ENCODE peak calls at places on chromosomes 2 and 18, in ten cellular contexts. One of them, this sample, is unnamed.
A peak's percentile ranks its signal among the peaks of the same experiment; 100 is the strongest.

GRCh38 chr2:140863713-140864112 is 1267.1 kb downstream of the LRP1B start:
- DNase-seq in activated T-helper 2 cell treated with anti-CD3 and anti-CD28 coated beads, Interferon-gamma antibody, Interleukin-2, Interleukin-4, amounts not matched to agents 10 μg/mL and 5 μg/mL and 100 μg/mL, durations not matched to agents 14 hours and 24 hours and 36 hours: no peak
- DNase-seq in stimulated activated CD8-positive, alpha-beta memory T cell treated with anti-CD3 and anti-CD28 coated beads, Interleukin-2, amount 100 ng/mL, for 48 hours: no peak
- DNase-seq in NCI-H2081: peak; percentile 64
- DNase-seq in stimulated activated CD4-positive, alpha-beta T cell treated with anti-CD3 and anti-CD28 coated beads, Interleukin-1b, Interleukin-23, amount 100 ng/mL, for 48 hours: no peak
- DNase-seq in MCF 10A: peak; percentile 69
- DNase-seq in sigmoid colon: no peak
- DNase-seq in stimulated activated naive B cell treated with anti-CD40 and anti-IgM and Interleukin-4, amounts not matched to agents 10 μg/mL and 1 μg/mL and 100 μg/mL, for 72 hours: no peak
- DNase-seq in tibial artery: no peak
- DNase-seq in Daoy: no peak
- DNase-seq in this sample: no peak

GRCh38 chr2:9710311-9710710 is 79.5 kb upstream of the YWHAQ start:
- DNase-seq in stimulated activated CD4-positive, alpha-beta T cell treated with anti-CD3 and anti-CD28 coated beads, Interleukin-1b, Interleukin-23, amount 100 ng/mL, for 48 hours: peak; percentile 65
- DNase-seq in activated T-helper 2 cell treated with anti-CD3 and anti-CD28 coated beads, Interferon-gamma antibody, Interleukin-2, Interleukin-4, amounts not matched to agents 10 μg/mL and 5 μg/mL and 100 μg/mL, durations not matched to agents 14 hours and 24 hours and 36 hours: no peak
- DNase-seq in sigmoid colon: no peak
- DNase-seq in Daoy: peak; percentile 20
- DNase-seq in stimulated activated CD8-positive, alpha-beta memory T cell treated with anti-CD3 and anti-CD28 coated beads, Interleukin-2, amount 100 ng/mL, for 48 hours: no peak
- DNase-seq in NCI-H2081: no peak
- DNase-seq in MCF 10A: peak; percentile 47
- DNase-seq in tibial artery: peak; percentile 51
- DNase-seq in stimulated activated naive B cell treated with anti-CD40 and anti-IgM and Interleukin-4, amounts not matched to agents 10 μg/mL and 1 μg/mL and 100 μg/mL, for 72 hours: no peak
- DNase-seq in this sample: no peak

GRCh38 chr2:137525644-137526190 is 438.6 kb upstream of the HNMT start:
- DNase-seq in sigmoid colon: no peak
- DNase-seq in Daoy: no peak
- DNase-seq in stimulated activated CD4-positive, alpha-beta T cell treated with anti-CD3 and anti-CD28 coated beads, Interleukin-1b, Interleukin-23, amount 100 ng/mL, for 48 hours: no peak
- DNase-seq in tibial artery: no peak
- DNase-seq in stimulated activated naive B cell treated with anti-CD40 and anti-IgM and Interleukin-4, amounts not matched to agents 10 μg/mL and 1 μg/mL and 100 μg/mL, for 72 hours: no peak
- DNase-seq in activated T-helper 2 cell treated with anti-CD3 and anti-CD28 coated beads, Interferon-gamma antibody, Interleukin-2, Interleukin-4, amounts not matched to agents 10 μg/mL and 5 μg/mL and 100 μg/mL, durations not matched to agents 14 hours and 24 hours and 36 hours: no peak
- DNase-seq in MCF 10A: no peak
- DNase-seq in NCI-H2081: no peak
- DNase-seq in stimulated activated CD8-positive, alpha-beta memory T cell treated with anti-CD3 and anti-CD28 coated beads, Interleukin-2, amount 100 ng/mL, for 48 hours: no peak
- DNase-seq in this sample: no peak

GRCh38 chr2:29016500-29016899 is 35.4 kb downstream of the TOGARAM2 start:
- DNase-seq in sigmoid colon: no peak
- DNase-seq in stimulated activated CD8-positive, alpha-beta memory T cell treated with anti-CD3 and anti-CD28 coated beads, Interleukin-2, amount 100 ng/mL, for 48 hours: no peak
- DNase-seq in tibial artery: no peak
- DNase-seq in NCI-H2081: no peak
- DNase-seq in stimulated activated naive B cell treated with anti-CD40 and anti-IgM and Interleukin-4, amounts not matched to agents 10 μg/mL and 1 μg/mL and 100 μg/mL, for 72 hours: no peak
- DNase-seq in stimulated activated CD4-positive, alpha-beta T cell treated with anti-CD3 and anti-CD28 coated beads, Interleukin-1b, Interleukin-23, amount 100 ng/mL, for 48 hours: no peak
- DNase-seq in activated T-helper 2 cell treated with anti-CD3 and anti-CD28 coated beads, Interferon-gamma antibody, Interleukin-2, Interleukin-4, amounts not matched to agents 10 μg/mL and 5 μg/mL and 100 μg/mL, durations not matched to agents 14 hours and 24 hours and 36 hours: no peak
- DNase-seq in MCF 10A: no peak
- DNase-seq in Daoy: no peak
- DNase-seq in this sample: no peak

GRCh38 chr2:120702061-120702460 is 33.6 kb upstream of the GLI2 start:
- DNase-seq in MCF 10A: peak; percentile 76
- DNase-seq in stimulated activated naive B cell treated with anti-CD40 and anti-IgM and Interleukin-4, amounts not matched to agents 10 μg/mL and 1 μg/mL and 100 μg/mL, for 72 hours: no peak
- DNase-seq in stimulated activated CD8-positive, alpha-beta memory T cell treated with anti-CD3 and anti-CD28 coated beads, Interleukin-2, amount 100 ng/mL, for 48 hours: no peak
- DNase-seq in sigmoid colon: peak; percentile 21
- DNase-seq in NCI-H2081: no peak
- DNase-seq in tibial artery: no peak
- DNase-seq in activated T-helper 2 cell treated with anti-CD3 and anti-CD28 coated beads, Interferon-gamma antibody, Interleukin-2, Interleukin-4, amounts not matched to agents 10 μg/mL and 5 μg/mL and 100 μg/mL, durations not matched to agents 14 hours and 24 hours and 36 hours: no peak
- DNase-seq in stimulated activated CD4-positive, alpha-beta T cell treated with anti-CD3 and anti-CD28 coated beads, Interleukin-1b, Interleukin-23, amount 100 ng/mL, for 48 hours: no peak
- DNase-seq in Daoy: no peak
- DNase-seq in this sample: no peak

GRCh38 chr2:359047-359446 is 71.2 kb upstream of the ALKAL2 start:
- DNase-seq in stimulated activated CD8-positive, alpha-beta memory T cell treated with anti-CD3 and anti-CD28 coated beads, Interleukin-2, amount 100 ng/mL, for 48 hours: no peak
- DNase-seq in MCF 10A: no peak
- DNase-seq in stimulated activated naive B cell treated with anti-CD40 and anti-IgM and Interleukin-4, amounts not matched to agents 10 μg/mL and 1 μg/mL and 100 μg/mL, for 72 hours: no peak
- DNase-seq in stimulated activated CD4-positive, alpha-beta T cell treated with anti-CD3 and anti-CD28 coated beads, Interleukin-1b, Interleukin-23, amount 100 ng/mL, for 48 hours: no peak
- DNase-seq in tibial artery: no peak
- DNase-seq in sigmoid colon: no peak
- DNase-seq in activated T-helper 2 cell treated with anti-CD3 and anti-CD28 coated beads, Interferon-gamma antibody, Interleukin-2, Interleukin-4, amounts not matched to agents 10 μg/mL and 5 μg/mL and 100 μg/mL, durations not matched to agents 14 hours and 24 hours and 36 hours: no peak
- DNase-seq in NCI-H2081: no peak
- DNase-seq in Daoy: no peak
- DNase-seq in this sample: no peak

GRCh38 chr2:16378031-16378430 is 287.6 kb downstream of the CYRIA start:
- DNase-seq in stimulated activated CD4-positive, alpha-beta T cell treated with anti-CD3 and anti-CD28 coated beads, Interleukin-1b, Interleukin-23, amount 100 ng/mL, for 48 hours: no peak
- DNase-seq in NCI-H2081: no peak
- DNase-seq in stimulated activated naive B cell treated with anti-CD40 and anti-IgM and Interleukin-4, amounts not matched to agents 10 μg/mL and 1 μg/mL and 100 μg/mL, for 72 hours: no peak
- DNase-seq in MCF 10A: no peak
- DNase-seq in Daoy: no peak
- DNase-seq in tibial artery: no peak
- DNase-seq in sigmoid colon: no peak
- DNase-seq in activated T-helper 2 cell treated with anti-CD3 and anti-CD28 coated beads, Interferon-gamma antibody, Interleukin-2, Interleukin-4, amounts not matched to agents 10 μg/mL and 5 μg/mL and 100 μg/mL, durations not matched to agents 14 hours and 24 hours and 36 hours: no peak
- DNase-seq in stimulated activated CD8-positive, alpha-beta memory T cell treated with anti-CD3 and anti-CD28 coated beads, Interleukin-2, amount 100 ng/mL, for 48 hours: no peak
- DNase-seq in this sample: no peak

GRCh38 chr2:101546376-101547058 is 71.6 kb upstream of the RFX8 start:
- DNase-seq in tibial artery: no peak
- DNase-seq in stimulated activated CD4-positive, alpha-beta T cell treated with anti-CD3 and anti-CD28 coated beads, Interleukin-1b, Interleukin-23, amount 100 ng/mL, for 48 hours: no peak
- DNase-seq in stimulated activated CD8-positive, alpha-beta memory T cell treated with anti-CD3 and anti-CD28 coated beads, Interleukin-2, amount 100 ng/mL, for 48 hours: no peak
- DNase-seq in stimulated activated naive B cell treated with anti-CD40 and anti-IgM and Interleukin-4, amounts not matched to agents 10 μg/mL and 1 μg/mL and 100 μg/mL, for 72 hours: no peak
- DNase-seq in sigmoid colon: no peak
- DNase-seq in Daoy: peak; percentile 7
- DNase-seq in MCF 10A: peak; percentile 75
- DNase-seq in activated T-helper 2 cell treated with anti-CD3 and anti-CD28 coated beads, Interferon-gamma antibody, Interleukin-2, Interleukin-4, amounts not matched to agents 10 μg/mL and 5 μg/mL and 100 μg/mL, durations not matched to agents 14 hours and 24 hours and 36 hours: no peak
- DNase-seq in NCI-H2081: no peak
- DNase-seq in this sample: no peak

GRCh38 chr2:181999255-181999654 is 13.6 kb downstream of the PPP1R1C start:
- DNase-seq in tibial artery: no peak
- DNase-seq in MCF 10A: no peak
- DNase-seq in sigmoid colon: no peak
- DNase-seq in stimulated activated naive B cell treated with anti-CD40 and anti-IgM and Interleukin-4, amounts not matched to agents 10 μg/mL and 1 μg/mL and 100 μg/mL, for 72 hours: no peak
- DNase-seq in Daoy: no peak
- DNase-seq in stimulated activated CD4-positive, alpha-beta T cell treated with anti-CD3 and anti-CD28 coated beads, Interleukin-1b, Interleukin-23, amount 100 ng/mL, for 48 hours: no peak
- DNase-seq in activated T-helper 2 cell treated with anti-CD3 and anti-CD28 coated beads, Interferon-gamma antibody, Interleukin-2, Interleukin-4, amounts not matched to agents 10 μg/mL and 5 μg/mL and 100 μg/mL, durations not matched to agents 14 hours and 24 hours and 36 hours: no peak
- DNase-seq in NCI-H2081: no peak
- DNase-seq in stimulated activated CD8-positive, alpha-beta memory T cell treated with anti-CD3 and anti-CD28 coated beads, Interleukin-2, amount 100 ng/mL, for 48 hours: no peak
- DNase-seq in this sample: no peak

GRCh38 chr2:88211005-88211808 is 41.1 kb downstream of the THNSL2 start:
- DNase-seq in activated T-helper 2 cell treated with anti-CD3 and anti-CD28 coated beads, Interferon-gamma antibody, Interleukin-2, Interleukin-4, amounts not matched to agents 10 μg/mL and 5 μg/mL and 100 μg/mL, durations not matched to agents 14 hours and 24 hours and 36 hours: no peak
- DNase-seq in MCF 10A: no peak
- DNase-seq in stimulated activated CD4-positive, alpha-beta T cell treated with anti-CD3 and anti-CD28 coated beads, Interleukin-1b, Interleukin-23, amount 100 ng/mL, for 48 hours: no peak
- DNase-seq in Daoy: no peak
- DNase-seq in tibial artery: no peak
- DNase-seq in stimulated activated naive B cell treated with anti-CD40 and anti-IgM and Interleukin-4, amounts not matched to agents 10 μg/mL and 1 μg/mL and 100 μg/mL, for 72 hours: no peak
- DNase-seq in stimulated activated CD8-positive, alpha-beta memory T cell treated with anti-CD3 and anti-CD28 coated beads, Interleukin-2, amount 100 ng/mL, for 48 hours: no peak
- DNase-seq in sigmoid colon: no peak
- DNase-seq in NCI-H2081: no peak
- DNase-seq in this sample: no peak

GRCh38 chr2:11435036-11435435 is 30.9 kb downstream of the E2F6 start:
- DNase-seq in activated T-helper 2 cell treated with anti-CD3 and anti-CD28 coated beads, Interferon-gamma antibody, Interleukin-2, Interleukin-4, amounts not matched to agents 10 μg/mL and 5 μg/mL and 100 μg/mL, durations not matched to agents 14 hours and 24 hours and 36 hours: no peak
- DNase-seq in Daoy: no peak
- DNase-seq in sigmoid colon: no peak
- DNase-seq in stimulated activated CD4-positive, alpha-beta T cell treated with anti-CD3 and anti-CD28 coated beads, Interleukin-1b, Interleukin-23, amount 100 ng/mL, for 48 hours: no peak
- DNase-seq in stimulated activated CD8-positive, alpha-beta memory T cell treated with anti-CD3 and anti-CD28 coated beads, Interleukin-2, amount 100 ng/mL, for 48 hours: no peak
- DNase-seq in MCF 10A: no peak
- DNase-seq in tibial artery: no peak
- DNase-seq in NCI-H2081: no peak
- DNase-seq in stimulated activated naive B cell treated with anti-CD40 and anti-IgM and Interleukin-4, amounts not matched to agents 10 μg/mL and 1 μg/mL and 100 μg/mL, for 72 hours: no peak
- DNase-seq in this sample: no peak

GRCh38 chr2:17972991-17973390 is 94.5 kb downstream of the KCNS3 start:
- DNase-seq in tibial artery: no peak
- DNase-seq in stimulated activated CD4-positive, alpha-beta T cell treated with anti-CD3 and anti-CD28 coated beads, Interleukin-1b, Interleukin-23, amount 100 ng/mL, for 48 hours: no peak
- DNase-seq in stimulated activated naive B cell treated with anti-CD40 and anti-IgM and Interleukin-4, amounts not matched to agents 10 μg/mL and 1 μg/mL and 100 μg/mL, for 72 hours: no peak
- DNase-seq in sigmoid colon: no peak
- DNase-seq in activated T-helper 2 cell treated with anti-CD3 and anti-CD28 coated beads, Interferon-gamma antibody, Interleukin-2, Interleukin-4, amounts not matched to agents 10 μg/mL and 5 μg/mL and 100 μg/mL, durations not matched to agents 14 hours and 24 hours and 36 hours: no peak
- DNase-seq in NCI-H2081: no peak
- DNase-seq in Daoy: no peak
- DNase-seq in stimulated activated CD8-positive, alpha-beta memory T cell treated with anti-CD3 and anti-CD28 coated beads, Interleukin-2, amount 100 ng/mL, for 48 hours: no peak
- DNase-seq in MCF 10A: no peak
- DNase-seq in this sample: no peak

GRCh38 chr2:148244593-148245292 is 223.9 kb downstream of the MBD5 start:
- DNase-seq in stimulated activated naive B cell treated with anti-CD40 and anti-IgM and Interleukin-4, amounts not matched to agents 10 μg/mL and 1 μg/mL and 100 μg/mL, for 72 hours: no peak
- DNase-seq in activated T-helper 2 cell treated with anti-CD3 and anti-CD28 coated beads, Interferon-gamma antibody, Interleukin-2, Interleukin-4, amounts not matched to agents 10 μg/mL and 5 μg/mL and 100 μg/mL, durations not matched to agents 14 hours and 24 hours and 36 hours: no peak
- DNase-seq in MCF 10A: peak; percentile 23
- DNase-seq in NCI-H2081: no peak
- DNase-seq in sigmoid colon: no peak
- DNase-seq in stimulated activated CD8-positive, alpha-beta memory T cell treated with anti-CD3 and anti-CD28 coated beads, Interleukin-2, amount 100 ng/mL, for 48 hours: no peak
- DNase-seq in stimulated activated CD4-positive, alpha-beta T cell treated with anti-CD3 and anti-CD28 coated beads, Interleukin-1b, Interleukin-23, amount 100 ng/mL, for 48 hours: no peak
- DNase-seq in tibial artery: no peak
- DNase-seq in Daoy: no peak
- DNase-seq in this sample: no peak

GRCh38 chr18:75478996-75479870 is 51.7 kb upstream of the SMIM21 start:
- DNase-seq in stimulated activated naive B cell treated with anti-CD40 and anti-IgM and Interleukin-4, amounts not matched to agents 10 μg/mL and 1 μg/mL and 100 μg/mL, for 72 hours: no peak
- DNase-seq in NCI-H2081: peak; percentile 69
- DNase-seq in Daoy: no peak
- DNase-seq in activated T-helper 2 cell treated with anti-CD3 and anti-CD28 coated beads, Interferon-gamma antibody, Interleukin-2, Interleukin-4, amounts not matched to agents 10 μg/mL and 5 μg/mL and 100 μg/mL, durations not matched to agents 14 hours and 24 hours and 36 hours: no peak
- DNase-seq in MCF 10A: peak; percentile 69
- DNase-seq in stimulated activated CD4-positive, alpha-beta T cell treated with anti-CD3 and anti-CD28 coated beads, Interleukin-1b, Interleukin-23, amount 100 ng/mL, for 48 hours: no peak
- DNase-seq in tibial artery: no peak
- DNase-seq in stimulated activated CD8-positive, alpha-beta memory T cell treated with anti-CD3 and anti-CD28 coated beads, Interleukin-2, amount 100 ng/mL, for 48 hours: no peak
- DNase-seq in sigmoid colon: no peak
- DNase-seq in this sample: peak; percentile 9

GRCh38 chr2:238576674-238577073 is 149.9 kb downstream of the ASB1 start:
- DNase-seq in Daoy: no peak
- DNase-seq in activated T-helper 2 cell treated with anti-CD3 and anti-CD28 coated beads, Interferon-gamma antibody, Interleukin-2, Interleukin-4, amounts not matched to agents 10 μg/mL and 5 μg/mL and 100 μg/mL, durations not matched to agents 14 hours and 24 hours and 36 hours: no peak
- DNase-seq in NCI-H2081: no peak
- DNase-seq in MCF 10A: no peak
- DNase-seq in stimulated activated naive B cell treated with anti-CD40 and anti-IgM and Interleukin-4, amounts not matched to agents 10 μg/mL and 1 μg/mL and 100 μg/mL, for 72 hours: no peak
- DNase-seq in stimulated activated CD8-positive, alpha-beta memory T cell treated with anti-CD3 and anti-CD28 coated beads, Interleukin-2, amount 100 ng/mL, for 48 hours: no peak
- DNase-seq in stimulated activated CD4-positive, alpha-beta T cell treated with anti-CD3 and anti-CD28 coated beads, Interleukin-1b, Interleukin-23, amount 100 ng/mL, for 48 hours: no peak
- DNase-seq in sigmoid colon: no peak
- DNase-seq in tibial artery: no peak
- DNase-seq in this sample: no peak

GRCh38 chr2:99880148-99880983 is 262.0 kb downstream of the AFF3 start:
- DNase-seq in stimulated activated CD8-positive, alpha-beta memory T cell treated with anti-CD3 and anti-CD28 coated beads, Interleukin-2, amount 100 ng/mL, for 48 hours: no peak
- DNase-seq in stimulated activated CD4-positive, alpha-beta T cell treated with anti-CD3 and anti-CD28 coated beads, Interleukin-1b, Interleukin-23, amount 100 ng/mL, for 48 hours: no peak
- DNase-seq in stimulated activated naive B cell treated with anti-CD40 and anti-IgM and Interleukin-4, amounts not matched to agents 10 μg/mL and 1 μg/mL and 100 μg/mL, for 72 hours: peak; percentile 19
- DNase-seq in MCF 10A: peak; percentile 78
- DNase-seq in tibial artery: no peak
- DNase-seq in NCI-H2081: no peak
- DNase-seq in Daoy: peak; percentile 94
- DNase-seq in activated T-helper 2 cell treated with anti-CD3 and anti-CD28 coated beads, Interferon-gamma antibody, Interleukin-2, Interleukin-4, amounts not matched to agents 10 μg/mL and 5 μg/mL and 100 μg/mL, durations not matched to agents 14 hours and 24 hours and 36 hours: no peak
- DNase-seq in sigmoid colon: no peak
- DNase-seq in this sample: no peak

GRCh38 chr2:1708476-1709334 is 35.6 kb downstream of the PXDN start:
- DNase-seq in sigmoid colon: peak; percentile 67
- DNase-seq in MCF 10A: peak; percentile 73
- DNase-seq in stimulated activated CD4-positive, alpha-beta T cell treated with anti-CD3 and anti-CD28 coated beads, Interleukin-1b, Interleukin-23, amount 100 ng/mL, for 48 hours: no peak
- DNase-seq in stimulated activated naive B cell treated with anti-CD40 and anti-IgM and Interleukin-4, amounts not matched to agents 10 μg/mL and 1 μg/mL and 100 μg/mL, for 72 hours: no peak
- DNase-seq in activated T-helper 2 cell treated with anti-CD3 and anti-CD28 coated beads, Interferon-gamma antibody, Interleukin-2, Interleukin-4, amounts not matched to agents 10 μg/mL and 5 μg/mL and 100 μg/mL, durations not matched to agents 14 hours and 24 hours and 36 hours: no peak
- DNase-seq in Daoy: no peak
- DNase-seq in stimulated activated CD8-positive, alpha-beta memory T cell treated with anti-CD3 and anti-CD28 coated beads, Interleukin-2, amount 100 ng/mL, for 48 hours: no peak
- DNase-seq in tibial artery: no peak
- DNase-seq in NCI-H2081: no peak
- DNase-seq in this sample: no peak

GRCh38 chr2:220279372-220279771 is 651.9 kb downstream of the SLC4A3 start:
- DNase-seq in NCI-H2081: no peak
- DNase-seq in sigmoid colon: no peak
- DNase-seq in tibial artery: no peak
- DNase-seq in Daoy: peak; percentile 79
- DNase-seq in activated T-helper 2 cell treated with anti-CD3 and anti-CD28 coated beads, Interferon-gamma antibody, Interleukin-2, Interleukin-4, amounts not matched to agents 10 μg/mL and 5 μg/mL and 100 μg/mL, durations not matched to agents 14 hours and 24 hours and 36 hours: no peak
- DNase-seq in stimulated activated CD8-positive, alpha-beta memory T cell treated with anti-CD3 and anti-CD28 coated beads, Interleukin-2, amount 100 ng/mL, for 48 hours: no peak
- DNase-seq in MCF 10A: peak; percentile 80
- DNase-seq in stimulated activated naive B cell treated with anti-CD40 and anti-IgM and Interleukin-4, amounts not matched to agents 10 μg/mL and 1 μg/mL and 100 μg/mL, for 72 hours: no peak
- DNase-seq in stimulated activated CD4-positive, alpha-beta T cell treated with anti-CD3 and anti-CD28 coated beads, Interleukin-1b, Interleukin-23, amount 100 ng/mL, for 48 hours: no peak
- DNase-seq in this sample: no peak

GRCh38 chr2:173806761-173807160 is 158.4 kb downstream of the SP3 start:
- DNase-seq in stimulated activated CD8-positive, alpha-beta memory T cell treated with anti-CD3 and anti-CD28 coated beads, Interleukin-2, amount 100 ng/mL, for 48 hours: no peak
- DNase-seq in NCI-H2081: no peak
- DNase-seq in tibial artery: no peak
- DNase-seq in stimulated activated CD4-positive, alpha-beta T cell treated with anti-CD3 and anti-CD28 coated beads, Interleukin-1b, Interleukin-23, amount 100 ng/mL, for 48 hours: no peak
- DNase-seq in Daoy: no peak
- DNase-seq in sigmoid colon: no peak
- DNase-seq in activated T-helper 2 cell treated with anti-CD3 and anti-CD28 coated beads, Interferon-gamma antibody, Interleukin-2, Interleukin-4, amounts not matched to agents 10 μg/mL and 5 μg/mL and 100 μg/mL, durations not matched to agents 14 hours and 24 hours and 36 hours: no peak
- DNase-seq in stimulated activated naive B cell treated with anti-CD40 and anti-IgM and Interleukin-4, amounts not matched to agents 10 μg/mL and 1 μg/mL and 100 μg/mL, for 72 hours: no peak
- DNase-seq in MCF 10A: no peak
- DNase-seq in this sample: no peak

GRCh38 chr2:174764281-174765063 is at the start of gene CHRNA1:
- DNase-seq in MCF 10A: no peak
- DNase-seq in stimulated activated CD8-positive, alpha-beta memory T cell treated with anti-CD3 and anti-CD28 coated beads, Interleukin-2, amount 100 ng/mL, for 48 hours: no peak
- DNase-seq in NCI-H2081: no peak
- DNase-seq in sigmoid colon: no peak
- DNase-seq in tibial artery: no peak
- DNase-seq in activated T-helper 2 cell treated with anti-CD3 and anti-CD28 coated beads, Interferon-gamma antibody, Interleukin-2, Interleukin-4, amounts not matched to agents 10 μg/mL and 5 μg/mL and 100 μg/mL, durations not matched to agents 14 hours and 24 hours and 36 hours: no peak
- DNase-seq in stimulated activated CD4-positive, alpha-beta T cell treated with anti-CD3 and anti-CD28 coated beads, Interleukin-1b, Interleukin-23, amount 100 ng/mL, for 48 hours: no peak
- DNase-seq in Daoy: peak; percentile 47
- DNase-seq in stimulated activated naive B cell treated with anti-CD40 and anti-IgM and Interleukin-4, amounts not matched to agents 10 μg/mL and 1 μg/mL and 100 μg/mL, for 72 hours: no peak
- DNase-seq in this sample: no peak

GRCh38 chr2:222424281-222424728 is at the start of gene SGPP2:
- DNase-seq in stimulated activated CD4-positive, alpha-beta T cell treated with anti-CD3 and anti-CD28 coated beads, Interleukin-1b, Interleukin-23, amount 100 ng/mL, for 48 hours: peak; percentile 12
- DNase-seq in tibial artery: no peak
- DNase-seq in Daoy: no peak
- DNase-seq in sigmoid colon: no peak
- DNase-seq in activated T-helper 2 cell treated with anti-CD3 and anti-CD28 coated beads, Interferon-gamma antibody, Interleukin-2, Interleukin-4, amounts not matched to agents 10 μg/mL and 5 μg/mL and 100 μg/mL, durations not matched to agents 14 hours and 24 hours and 36 hours: no peak
- DNase-seq in stimulated activated CD8-positive, alpha-beta memory T cell treated with anti-CD3 and anti-CD28 coated beads, Interleukin-2, amount 100 ng/mL, for 48 hours: peak; percentile 0
- DNase-seq in MCF 10A: peak; percentile 64
- DNase-seq in NCI-H2081: peak; percentile 27
- DNase-seq in stimulated activated naive B cell treated with anti-CD40 and anti-IgM and Interleukin-4, amounts not matched to agents 10 μg/mL and 1 μg/mL and 100 μg/mL, for 72 hours: peak; percentile 9
- DNase-seq in this sample: peak; percentile 18